ENCODE peak calls at places on chromosomes 7 and 10, in eight cellular contexts. O is neural progenitor cell, I is astrocyte of the spinal cord, R is fibroblast of lung, G is AG04449, T is endodermal cell, S is endothelial cell, V is WTC11. C is an unnamed sample.

GRCh38 chr10:34794835-34795234 is 20.3 kb downstream of the PARD3 start:
- DNase-seq in O (no peak), I (no peak), R (no peak), G (no peak), T (no peak), S (no peak), V (no peak), C (no peak)

GRCh38 chr10:71821909-71822763 is 28.9 kb downstream of the PSAP start:
- DNase-seq in O (no peak), I (peak), R (peak), G (no peak), T (no peak), S (no peak), V (no peak), C (no peak)

GRCh38 chr10:110822708-110823291 is 48.9 kb upstream of the PDCD4 start:
- DNase-seq in O (peak), I (no peak), R (no peak), G (no peak), T (peak), S (no peak), V (peak), C (no peak)

GRCh38 chr7:4682621-4683042 is 537 bp downstream of the FOXK1 start:
- DNase-seq in O (no peak), I (peak), R (peak), G (no peak), T (peak), S (peak), V (peak), C (peak)

GRCh38 chr7:99180067-99180650 is 27.8 kb downstream of the KPNA7 start:
- DNase-seq in O (no peak), I (no peak), R (no peak), G (no peak), T (no peak), S (no peak), V (no peak), C (no peak)

GRCh38 chr7:2698581-2699288 is 10.7 kb downstream of the AMZ1 start:
- DNase-seq in O (no peak), I (no peak), R (peak), G (no peak), T (peak), S (no peak), V (no peak), C (no peak)

GRCh38 chr7:46291064-46291463 is 370.0 kb upstream of the IGFBP3 start:
- DNase-seq in O (no peak), I (peak), R (peak), G (no peak), T (no peak), S (no peak), V (no peak), C (peak)

GRCh38 chr7:41624818-41625217 is 78.1 kb downstream of the INHBA start:
- DNase-seq in O (no peak), I (peak), R (peak), G (no peak), T (no peak), S (no peak), V (no peak), C (peak)

GRCh38 chr7:140375808-140376730 is 22.3 kb downstream of the SLC37A3 start:
- DNase-seq in O (no peak), I (no peak), R (no peak), G (no peak), T (no peak), S (no peak), V (no peak), C (no peak)

GRCh38 chr10:60048146-60048545 is 141.8 kb upstream of the CCDC6 start:
- DNase-seq in O (peak), I (peak), R (peak), G (no peak), T (peak), S (peak), V (peak), C (peak)

GRCh38 chr10:129193148-129193547 is 273.9 kb upstream of the MGMT start:
- DNase-seq in O (no peak), I (no peak), R (no peak), G (no peak), T (no peak), S (no peak), V (no peak), C (peak)

GRCh38 chr10:31467791-31468535 is 148.9 kb downstream of the ZEB1 start:
- DNase-seq in O (peak), I (no peak), R (peak), G (no peak), T (peak), S (no peak), V (peak), C (peak)

GRCh38 chr7:836429-836828 is 4.2 kb downstream of the SUN1 start:
- DNase-seq in O (peak), I (peak), R (peak), G (no peak), T (peak), S (peak), V (no peak), C (peak)

GRCh38 chr10:24047201-24047600 is 161.7 kb upstream of the KIAA1217 start:
- DNase-seq in O (no peak), I (no peak), R (no peak), G (no peak), T (no peak), S (no peak), V (no peak), C (no peak)

GRCh38 chr10:44949127-44949802 is 10.3 kb upstream of the RASSF4 start:
- DNase-seq in O (no peak), I (no peak), R (no peak), G (no peak), T (no peak), S (no peak), V (no peak), C (no peak)
- TF ChIP-seq CTCF in O (no peak), I (no peak), R (no peak), G (no peak), T (peak), S (no peak), V (no peak), C (no peak)

GRCh38 chr10:101489355-101489754 is 98.7 kb downstream of the POLL start:
- DNase-seq in O (no peak), I (peak), R (peak), G (no peak), T (no peak), S (no peak), V (no peak), C (peak)
- TF ChIP-seq CTCF in O (no peak), I (no peak), R (no peak), G (no peak), T (no peak), S (no peak), V (no peak), C (no peak)

GRCh38 chr7:128904381-128905197 is 5.9 kb downstream of the KCP start:
- DNase-seq in O (peak), I (peak), R (peak), G (no peak), T (peak), S (no peak), V (no peak), C (peak)
- TF ChIP-seq CTCF in O (peak), I (peak), R (peak), G (peak), T (peak), S (peak), V (peak), C (peak)

DNA sequence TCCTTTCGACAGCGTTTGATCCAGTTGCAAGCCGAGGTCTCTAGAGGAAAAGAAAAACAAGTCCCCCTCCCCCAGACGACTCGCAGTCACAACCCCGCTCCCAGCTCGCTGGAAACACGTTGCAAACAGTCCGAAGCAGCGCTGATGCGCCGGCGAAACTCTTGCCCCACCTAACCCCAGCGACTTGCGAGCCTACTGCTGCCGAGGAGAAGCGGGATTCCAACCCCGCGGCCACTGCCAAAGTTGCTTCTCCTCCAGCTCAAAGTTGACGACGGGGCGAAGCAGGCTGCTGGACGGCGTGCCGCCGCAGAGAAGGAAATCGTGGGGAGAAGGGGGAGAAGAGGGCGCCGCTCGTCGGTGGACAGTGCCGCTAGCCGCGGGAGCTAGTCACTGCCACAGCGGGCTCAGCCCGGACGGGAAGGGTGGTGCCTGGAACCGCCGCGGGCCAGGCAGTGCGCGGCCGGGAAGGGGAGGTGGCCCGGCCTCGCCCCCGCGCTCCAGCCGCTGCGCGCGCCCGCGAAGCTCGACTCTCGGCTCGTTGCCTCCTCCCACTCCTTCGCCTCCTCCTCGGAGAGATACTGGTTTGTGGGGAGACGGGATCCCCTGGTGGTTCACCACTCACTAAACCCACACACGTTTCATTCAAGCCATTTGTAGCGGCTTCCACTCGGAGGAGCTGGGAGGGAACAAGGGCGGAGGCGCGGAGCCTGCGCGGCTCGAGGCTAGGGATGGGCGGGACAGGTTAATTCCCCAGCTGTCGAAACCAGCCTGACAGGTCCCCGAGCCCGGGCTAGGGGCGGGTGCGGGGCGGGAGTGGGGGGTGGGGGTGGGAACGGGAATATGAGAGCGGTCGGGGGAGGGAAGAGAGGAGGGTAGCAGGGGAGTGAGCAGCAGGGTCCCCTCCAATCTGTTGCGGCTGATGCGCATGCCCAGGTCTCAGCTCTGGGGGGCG is at the start of gene GPR37:
- DNase-seq in O (peak), I (peak), R (peak), G (no peak), T (peak), S (peak), V (peak), C (peak)
- TF ChIP-seq CTCF in O (peak), I (peak), R (peak), G (peak), T (peak), S (no peak), V (no peak), C (peak)

GRCh38 chr7:27459021-27459728 is 203.5 kb downstream of the HIBADH start:
- DNase-seq in O (no peak), I (no peak), R (no peak), G (no peak), T (no peak), S (no peak), V (no peak), C (peak)
- TF ChIP-seq CTCF in O (no peak), I (no peak), R (no peak), G (no peak), T (no peak), S (no peak), V (no peak), C (no peak)